ENCODE peak calls at places on chromosome 14, in nine cellular contexts. H is pancreas; U is PC-3; X is epithelial cell of esophagus; A is astrocyte; C is astrocyte of the cerebellum; B is IMR-90; O is foreskin fibroblast; M is CD8-positive, alpha-beta T cell. D is an unnamed sample.

GRCh38 chr14:60812987-60813386 is 78.4 kb downstream of the MNAT1 start:
- DNase-seq in U (no peak), C (no peak), X (no peak), B (no peak), H (no peak), O (no peak), A (no peak), M (no peak), D (no peak)

GRCh38 chr14:81480741-81481140 is 52.9 kb downstream of the SEL1L start:
- DNase-seq in M (no peak), A (no peak), C (no peak), B (no peak), O (no peak), H (no peak), U (no peak), X (no peak), D (no peak)

GRCh38 chr14:89304972-89305703 is 111.9 kb downstream of the FOXN3 start:
- DNase-seq in H (no peak), U (peak), X (peak), C (peak), B (peak), O (peak), A (peak), M (no peak), D (no peak)

GRCh38 chr14:71384007-71384605 is 476.8 kb downstream of the PCNX1 start:
- DNase-seq in U (no peak), A (no peak), B (no peak), M (no peak), H (peak), X (no peak), O (no peak), C (no peak), D (no peak)

GRCh38 chr14:80491131-80491530 is 279.8 kb upstream of the DIO2 start:
- DNase-seq in H (no peak), M (no peak), O (peak), B (peak), A (peak), U (no peak), C (peak), X (no peak), D (no peak)

GRCh38 chr14:68894123-68894522 is 85.0 kb downstream of the ACTN1 start:
- DNase-seq in C (no peak), B (peak), X (no peak), U (no peak), H (no peak), M (no peak), A (peak), O (no peak), D (no peak)

GRCh38 chr14:20190596-20190995 is at the start of gene OR11G2:
- DNase-seq in B (no peak), H (no peak), X (no peak), C (no peak), A (no peak), M (no peak), U (no peak), O (no peak), D (no peak)

GRCh38 chr14:91214306-91214705 is 30.2 kb downstream of the GPR68 start:
- DNase-seq in B (no peak), C (no peak), X (no peak), U (no peak), H (no peak), O (no peak), A (no peak), M (no peak), D (no peak)

GRCh38 chr14:88868558-88869159 is 44.2 kb downstream of the TTC8 start:
- DNase-seq in B (peak), C (peak), X (peak), M (no peak), H (no peak), A (peak), U (peak), O (peak), D (no peak)

GRCh38 chr14:54766276-54767138 is 136.1 kb downstream of the GCH1 start:
- DNase-seq in B (no peak), C (no peak), H (no peak), O (no peak), M (no peak), X (no peak), U (no peak), A (no peak), D (no peak)

GRCh38 chr14:67562025-67562775 is 29.1 kb downstream of the PLEKHH1 start:
- DNase-seq in H (no peak), M (no peak), B (no peak), U (no peak), X (no peak), A (no peak), O (no peak), C (no peak), D (no peak)

GRCh38 chr14:102909462-102909861 is 13.0 kb upstream of the AMN start:
- DNase-seq in M (no peak), X (no peak), U (no peak), O (no peak), H (no peak), A (no peak), C (no peak), B (no peak), D (no peak)

GRCh38 chr14:64387232-64387737 is 868 bp upstream of the MTHFD1 start:
- DNase-seq in X (peak), B (peak), U (peak), H (no peak), O (peak), A (peak), M (no peak), C (no peak), D (no peak)

GRCh38 chr14:68386950-68387779 is 405.7 kb downstream of the ZFP36L1 start:
- DNase-seq in H (no peak), M (no peak), X (no peak), C (peak), U (no peak), O (no peak), B (peak), A (peak), D (no peak)

GRCh38 chr14:94227029-94227428 is 52.9 kb downstream of the PPP4R4 start:
- DNase-seq in U (no peak), X (peak), A (peak), B (peak), M (no peak), O (peak), C (no peak), H (no peak), D (no peak)

GRCh38 chr14:104213301-104214034 is 75.1 kb downstream of the KIF26A start:
- DNase-seq in X (no peak), M (no peak), U (no peak), C (no peak), O (no peak), H (no peak), A (no peak), B (no peak), D (no peak)

GRCh38 chr14:103023881-103024473 is 33.4 kb downstream of the CDC42BPB start:
- DNase-seq in U (peak), M (no peak), O (peak), B (peak), A (peak), H (no peak), X (peak), C (no peak), D (no peak)

GRCh38 chr14:21063479-21063878 is 5.9 kb downstream of the RNASE8 start:
- DNase-seq in B (peak), C (peak), H (no peak), A (peak), O (peak), U (peak), M (no peak), X (no peak), D (peak)

GRCh38 chr14:101917413-101918124 is 46.8 kb upstream of the DYNC1H1 start:
- DNase-seq in O (peak), X (no peak), U (no peak), A (no peak), H (no peak), B (no peak), C (no peak), M (no peak), D (no peak)

GRCh38 chr14:63800083-63800482 is 52.7 kb upstream of the SYNE2 start:
- DNase-seq in X (no peak), M (no peak), O (no peak), H (no peak), A (no peak), U (no peak), C (no peak), B (no peak), D (no peak)

GRCh38 chr14:74140374-74140850 is 55.7 kb downstream of the LIN52 start:
- DNase-seq in H (no peak), C (no peak), B (no peak), X (no peak), M (no peak), U (no peak), A (no peak), O (peak), D (no peak)
- H3K4me3 ChIP-seq in H (no peak), C (no peak), B (no peak), X (no peak), M (no peak), U (no peak), A (no peak), O (no peak), D (no peak)

DNA sequence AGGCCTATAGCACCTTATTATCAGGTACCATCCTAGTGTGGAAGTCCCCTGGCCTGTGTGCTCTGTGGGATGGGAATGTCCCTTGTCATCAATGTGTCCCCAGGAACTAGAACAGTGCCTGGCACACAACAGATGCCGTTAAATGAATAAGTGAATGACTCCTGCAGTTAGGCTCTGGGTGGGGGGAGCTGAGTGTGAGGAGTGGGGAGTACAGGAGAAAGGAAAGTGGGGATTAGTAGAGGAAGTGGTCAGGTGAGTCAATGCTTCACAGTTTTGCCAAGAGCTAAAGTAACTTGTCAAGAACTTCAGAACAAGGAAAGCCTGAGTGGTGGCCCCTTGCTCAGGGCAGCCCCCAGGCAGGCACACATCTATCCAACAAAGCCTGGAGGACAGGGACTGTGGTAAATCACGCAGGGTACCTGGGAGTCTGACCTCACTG is 33.4 kb downstream of the DAD1 start:
- DNase-seq in M (no peak), A (peak), U (peak), X (peak), C (no peak), H (no peak), B (peak), O (no peak), D (no peak)
- H3K4me3 ChIP-seq in M (peak), A (no peak), U (no peak), X (no peak), C (no peak), H (no peak), B (no peak), O (no peak), D (no peak)

DNA sequence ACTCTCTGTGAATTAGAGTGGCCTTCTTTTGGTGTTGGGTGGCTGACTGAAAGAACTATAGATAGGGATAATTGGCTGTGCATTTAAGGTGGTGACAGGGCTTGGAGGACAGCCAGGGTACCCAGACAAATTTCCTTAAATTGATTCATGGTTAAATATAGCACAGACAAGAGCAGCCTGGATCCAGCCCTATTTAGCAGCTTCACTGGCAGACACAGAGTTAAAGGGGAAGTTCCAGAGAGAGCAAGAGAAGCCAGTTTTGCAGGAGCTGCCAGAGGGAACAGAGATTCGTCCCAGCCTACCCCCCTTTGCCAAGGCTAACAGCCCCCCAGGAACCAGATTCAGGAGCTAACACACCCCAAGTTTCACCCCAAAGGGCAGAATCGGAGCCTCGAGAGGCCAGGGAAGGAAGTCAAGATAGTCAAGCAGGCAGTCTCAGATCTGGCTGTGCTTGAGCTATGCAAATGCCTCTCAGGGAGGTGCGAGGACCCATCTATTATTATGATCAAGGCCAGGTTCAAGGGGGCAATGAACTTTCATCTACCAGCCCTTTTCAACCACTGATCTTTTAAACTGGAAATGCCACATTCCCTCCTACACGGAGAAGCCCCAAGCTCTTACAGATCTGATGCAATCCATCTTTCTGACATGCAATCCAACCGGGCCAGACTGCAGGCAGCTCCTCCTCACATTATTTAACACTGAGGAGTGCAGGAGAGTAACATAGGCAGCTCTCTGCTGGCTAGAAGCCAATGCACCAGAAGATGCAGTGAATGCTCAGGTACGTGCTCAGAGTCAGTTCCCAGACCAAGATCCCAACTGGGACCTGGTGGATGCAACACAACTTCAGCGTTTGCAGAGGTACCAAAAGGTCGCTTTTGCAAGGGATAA is 58.2 kb downstream of the DHRS2 start:
- DNase-seq in H (no peak), M (no peak), X (peak), C (no peak), O (peak), U (no peak), A (no peak), B (peak), D (peak)
- H3K4me3 ChIP-seq in H (no peak), M (no peak), X (no peak), C (no peak), O (no peak), U (no peak), A (no peak), B (no peak), D (no peak)

GRCh38 chr14:105419305-105420091 is at the start of gene MTA1:
- DNase-seq in B (peak), M (no peak), H (peak), C (no peak), X (peak), O (peak), A (no peak), U (peak), D (no peak)

GRCh38 chr14:105420976-105421674 is 1.5 kb downstream of the MTA1 start:
- DNase-seq in M (no peak), U (no peak), O (no peak), H (peak), C (no peak), B (no peak), A (no peak), X (no peak), D (no peak)

GRCh38 chr14:105418269-105419054 is 1.2 kb upstream of the MTA1 start:
- DNase-seq in A (no peak), U (no peak), B (no peak), M (no peak), O (no peak), X (no peak), C (no peak), H (no peak), D (no peak)

GRCh38 chr14:105420141-105420975 is 731 bp downstream of the MTA1 start:
- DNase-seq in C (no peak), M (no peak), O (no peak), H (peak), A (no peak), X (no peak), B (no peak), U (no peak), D (no peak)

GRCh38 chr14:105419055-105419304 is 647 bp upstream of the MTA1 start:
- DNase-seq in A (no peak), U (no peak), B (no peak), H (no peak), M (no peak), C (no peak), O (no peak), X (no peak), D (no peak)
- H3K4me3 ChIP-seq in A (peak), U (peak), B (peak), H (peak), M (peak), C (peak), O (peak), X (peak), D (peak)

GRCh38 chr14:33934043-33934750 is 16.7 kb downstream of the EGLN3 start:
- DNase-seq in H (no peak), O (no peak), B (no peak), U (peak), A (no peak), C (no peak), X (peak), M (no peak), D (no peak)
- H3K4me3 ChIP-seq in H (no peak), O (no peak), B (no peak), U (no peak), A (no peak), C (no peak), X (no peak), M (no peak), D (no peak)

DNA sequence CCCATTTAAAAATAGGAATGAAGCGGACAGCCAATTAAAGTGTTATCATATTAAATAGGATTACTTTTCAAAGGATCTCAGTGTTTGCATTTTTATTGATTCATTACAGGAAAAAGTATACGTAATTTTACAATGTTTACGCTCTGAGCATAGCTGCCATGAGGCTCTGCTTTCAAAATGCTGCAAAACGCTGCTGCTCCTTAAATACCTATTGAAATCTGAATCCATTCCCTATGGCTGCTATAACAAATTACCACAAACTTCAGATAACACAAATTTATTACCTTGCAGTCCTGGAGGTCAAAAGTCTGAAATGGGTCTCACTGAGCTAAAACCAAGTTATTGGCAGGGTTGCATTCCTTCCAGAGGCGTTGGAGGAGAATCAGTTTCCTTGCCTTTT is 59.8 kb downstream of the ARMH4 start:
- DNase-seq in X (no peak), A (no peak), M (no peak), U (peak), B (no peak), C (no peak), H (no peak), O (no peak), D (no peak)
- H3K4me3 ChIP-seq in X (no peak), A (no peak), M (no peak), U (no peak), B (no peak), C (no peak), H (no peak), O (no peak), D (no peak)

GRCh38 chr14:74921987-74922751 is 891 bp downstream of the RPS6KL1 start:
- DNase-seq in U (no peak), C (no peak), M (no peak), B (no peak), X (no peak), A (no peak), O (no peak), H (no peak), D (no peak)
- H3K4me3 ChIP-seq in U (peak), C (peak), M (peak), B (no peak), X (peak), A (peak), O (no peak), H (peak), D (peak)